ENCODE peak calls at places on chromosome 19, in eight cellular contexts. L is spleen, D is stomach, F is lower lobe of right lung, J is suprapubic skin, Y is IMR-90, C is foreskin fibroblast, S is BJ. W is an unnamed sample.

GRCh38 chr19:10577951-10578350 is 9.2 kb downstream of the AP1M2 start:
- DNase-seq in L (no peak), D (no peak), F (no peak), J (no peak), Y (no peak), C (no peak), S (no peak), W (no peak)

GRCh38 chr19:6223461-6224307 is 56.1 kb downstream of the MLLT1 start:
- DNase-seq in L (peak), D (peak), F (no peak), J (no peak), Y (no peak), C (no peak), S (no peak), W (no peak)

GRCh38 chr19:19541572-19541971 is 3.5 kb downstream of the CILP2 start:
- DNase-seq in L (no peak), D (no peak), F (no peak), J (no peak), Y (no peak), C (no peak), S (no peak), W (no peak)

GRCh38 chr19:14562660-14563589 is 8.9 kb downstream of the NDUFB7 start:
- DNase-seq in L (no peak), D (no peak), F (no peak), J (no peak), Y (no peak), C (no peak), S (no peak), W (no peak)

GRCh38 chr19:47511681-47512080 is 3.2 kb downstream of the NAPA start:
- DNase-seq in L (no peak), D (no peak), F (no peak), J (no peak), Y (peak), C (peak), S (no peak), W (peak)

GRCh38 chr19:10587839-10588150 is 683 bp upstream of the AP1M2 start:
- DNase-seq in L (no peak), D (no peak), F (no peak), J (no peak), Y (no peak), C (no peak), S (no peak), W (no peak)

GRCh38 chr19:14127929-14128509 is 8.4 kb downstream of the ASF1B start:
- DNase-seq in L (no peak), D (no peak), F (peak), J (no peak), Y (no peak), C (peak), S (no peak), W (no peak)

GRCh38 chr19:6062274-6062673 is 48.0 kb downstream of the RFX2 start:
- DNase-seq in L (no peak), D (peak), F (peak), J (peak), Y (no peak), C (no peak), S (no peak), W (peak)

GRCh38 chr19:45245334-45245787 is at the start of gene EXOC3L2:
- DNase-seq in L (no peak), D (no peak), F (no peak), J (no peak), Y (no peak), C (no peak), S (no peak), W (no peak)

GRCh38 chr19:39595950-39596349 is 6.4 kb upstream of the LGALS13 start:
- DNase-seq in L (no peak), D (no peak), F (no peak), J (no peak), Y (no peak), C (no peak), S (no peak), W (no peak)

GRCh38 chr19:11033763-11034162 is 55.5 kb upstream of the LDLR start:
- DNase-seq in L (no peak), D (no peak), F (no peak), J (no peak), Y (no peak), C (no peak), S (no peak), W (no peak)

GRCh38 chr19:4295972-4296771 is 6.0 kb downstream of the TMIGD2 start:
- DNase-seq in L (no peak), D (peak), F (no peak), J (no peak), Y (no peak), C (peak), S (no peak), W (no peak)

GRCh38 chr19:33794578-33795369 is 1.9 kb upstream of the KCTD15 start:
- DNase-seq in L (no peak), D (no peak), F (no peak), J (no peak), Y (no peak), C (peak), S (no peak), W (peak)

GRCh38 chr19:44401108-44401786 is at the start of gene ZNF285:
- DNase-seq in L (peak), D (peak), F (peak), J (peak), Y (peak), C (peak), S (peak), W (peak)

GRCh38 chr19:16649734-16650133 is 10.2 kb downstream of the SMIM7 start:
- DNase-seq in L (no peak), D (no peak), F (no peak), J (no peak), Y (no peak), C (no peak), S (no peak), W (no peak)

GRCh38 chr19:49492573-49493411 is 3.4 kb upstream of the RPS11 start:
- DNase-seq in L (no peak), D (no peak), F (no peak), J (no peak), Y (peak), C (peak), S (no peak), W (no peak)

GRCh38 chr19:14078406-14078805 is 5.8 kb downstream of the MISP3 start:
- DNase-seq in L (no peak), D (no peak), F (no peak), J (no peak), Y (peak), C (peak), S (no peak), W (no peak)

GRCh38 chr19:46088101-46088500 is 36.4 kb downstream of the IGFL3 start:
- DNase-seq in L (no peak), D (no peak), F (no peak), J (no peak), Y (no peak), C (no peak), S (no peak), W (no peak)

GRCh38 chr19:46571495-46571894 is 29.6 kb upstream of the CALM3 start:
- DNase-seq in L (no peak), D (no peak), F (no peak), J (no peak), Y (no peak), C (peak), S (no peak), W (no peak)

GRCh38 chr19:13015361-13016231 is 20.3 kb downstream of the NFIX start:
- DNase-seq in L (no peak), D (no peak), F (no peak), J (no peak), Y (peak), C (peak), S (no peak), W (no peak)

GRCh38 chr19:1074512-1075283 is 7.7 kb downstream of the ARHGAP45 start:
- DNase-seq in L (peak), D (peak), F (peak), J (peak), Y (no peak), C (no peak), S (no peak), W (no peak)

GRCh38 chr19:19514215-19514633 is 1.1 kb downstream of the TSSK6 start:
- DNase-seq in L (peak), D (no peak), F (no peak), J (peak), Y (no peak), C (peak), S (no peak), W (peak)

GRCh38 chr19:13022859-13023636 is 27.8 kb downstream of the NFIX start:
- DNase-seq in L (no peak), D (peak), F (peak), J (peak), Y (peak), C (peak), S (peak), W (peak)

GRCh38 chr19:13873776-13874515 is 3.0 kb upstream of the NANOS3 start:
- DNase-seq in L (no peak), D (no peak), F (no peak), J (no peak), Y (no peak), C (peak), S (no peak), W (no peak)

GRCh38 chr19:48487944-48488343 is 18.8 kb downstream of the CYTH2 start:
- DNase-seq in L (no peak), D (peak), F (no peak), J (no peak), Y (peak), C (peak), S (no peak), W (peak)

GRCh38 chr19:1618157-1619093 is 13.2 kb upstream of the UQCR11 start:
- DNase-seq in L (no peak), D (peak), F (no peak), J (no peak), Y (no peak), C (peak), S (no peak), W (peak)

DNA sequence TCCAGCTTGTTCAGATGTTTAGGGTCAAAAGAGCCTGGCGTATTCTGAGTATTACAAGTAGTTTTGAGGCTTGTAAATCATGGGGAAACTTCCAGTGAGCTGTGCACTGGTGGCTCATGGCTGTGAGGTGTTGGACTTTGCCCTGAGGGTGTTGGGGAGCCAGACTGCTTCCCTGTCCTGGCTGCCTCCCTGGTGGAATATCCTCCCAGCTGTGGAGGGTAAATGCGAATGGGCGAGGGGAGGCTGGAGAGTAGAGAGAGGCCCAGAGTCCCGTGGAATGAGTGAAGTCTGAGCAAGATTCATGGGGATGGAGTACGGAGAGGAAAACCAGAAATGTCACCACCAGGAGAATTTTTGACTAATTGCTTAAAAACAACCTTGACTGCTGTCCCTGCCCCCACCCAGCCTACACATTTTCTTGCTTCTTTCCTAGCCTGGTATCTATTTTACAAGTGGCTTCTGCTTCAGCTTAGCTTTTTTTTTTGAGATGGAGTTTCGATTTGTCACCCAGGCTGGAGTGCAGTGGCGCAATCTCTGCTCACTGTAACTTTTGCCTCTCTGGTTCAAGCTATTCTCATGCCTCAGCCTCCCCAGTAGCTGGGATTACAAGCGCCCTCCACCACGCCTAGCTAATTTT is 3.7 kb downstream of the SNRPA start:
- DNase-seq in L (no peak), D (peak), F (no peak), J (no peak), Y (peak), C (peak), S (no peak), W (no peak)
- H3K4me3 ChIP-seq in L (peak), D (peak), F (peak), J (no peak), Y (no peak), C (no peak), S (no peak), W (no peak)

DNA sequence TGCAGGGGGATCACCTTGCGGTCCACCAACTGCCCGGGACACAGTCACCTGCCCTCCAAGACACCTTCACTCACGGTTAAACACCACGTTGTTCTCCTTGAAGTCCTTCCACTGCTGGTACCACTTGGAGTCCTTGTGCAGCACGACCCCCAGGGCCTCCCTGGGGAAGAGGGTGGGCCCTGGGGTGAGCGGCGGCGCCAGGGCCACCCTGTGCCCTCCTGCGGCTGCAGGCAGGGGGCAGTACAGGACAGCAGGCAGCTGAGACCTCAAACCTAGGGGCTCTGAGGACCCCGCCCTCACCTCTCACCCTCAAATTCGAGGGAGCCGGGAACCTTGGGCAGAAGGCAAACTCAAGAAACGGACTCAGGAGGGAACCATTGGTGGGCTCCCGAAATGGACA is 7.5 kb upstream of the CTXN1 start:
- DNase-seq in L (no peak), D (no peak), F (no peak), J (no peak), Y (no peak), C (no peak), S (no peak), W (no peak)
- TF ChIP-seq CTCF in L (no peak), D (no peak), F (peak), J (no peak), Y (peak), C (peak), S (peak), W (peak)

GRCh38 chr19:18083929-18084684 is 2.6 kb downstream of the IL12RB1 start:
- DNase-seq in L (no peak), D (no peak), F (no peak), J (no peak), Y (no peak), C (no peak), S (no peak), W (no peak)

GRCh38 chr19:18090545-18091216 is 3.9 kb upstream of the IL12RB1 start:
- DNase-seq in L (peak), D (no peak), F (no peak), J (no peak), Y (peak), C (peak), S (no peak), W (peak)

GRCh38 chr19:18085702-18086457 is 854 bp downstream of the IL12RB1 start:
- DNase-seq in L (no peak), D (no peak), F (no peak), J (no peak), Y (no peak), C (peak), S (no peak), W (no peak)

GRCh38 chr19:18089726-18090125 is 3.0 kb upstream of the IL12RB1 start:
- DNase-seq in L (peak), D (no peak), F (no peak), J (no peak), Y (no peak), C (no peak), S (no peak), W (no peak)

DNA sequence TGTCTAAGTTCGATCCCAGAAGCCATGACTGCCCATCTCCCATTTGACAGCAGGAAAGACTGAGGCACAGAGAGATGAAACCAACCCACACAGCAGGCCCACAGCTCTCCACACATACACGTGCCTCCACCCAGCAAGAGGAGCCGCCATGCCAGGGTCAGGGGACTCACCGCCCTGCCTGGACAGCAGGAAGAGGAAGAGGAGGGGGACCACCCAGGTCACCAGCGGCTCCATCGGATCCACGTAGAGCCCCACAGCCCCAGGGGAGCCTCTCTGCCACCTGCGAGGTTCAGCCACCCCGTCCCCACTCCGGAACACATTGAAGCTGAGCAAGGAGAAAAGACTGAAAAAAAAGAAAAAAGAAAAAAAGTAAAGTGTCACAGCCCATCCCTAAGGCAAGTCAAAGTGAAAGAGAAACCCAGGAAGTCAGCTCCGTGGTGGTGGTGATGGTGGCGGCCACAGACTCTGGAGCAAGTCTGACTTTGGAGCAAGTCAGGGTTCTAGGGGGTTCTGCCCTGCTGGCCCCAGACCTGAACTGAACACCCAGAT is at the start of gene IL12RB1:
- DNase-seq in L (peak), D (peak), F (peak), J (no peak), Y (no peak), C (no peak), S (no peak), W (no peak)
- H3K4me3 ChIP-seq in L (peak), D (peak), F (peak), J (peak), Y (peak), C (no peak), S (no peak), W (no peak)

GRCh38 chr19:42942187-42942789 is 5.3 kb upstream of the PSG7 start:
- DNase-seq in L (no peak), D (no peak), F (no peak), J (no peak), Y (peak), C (peak), S (no peak), W (peak)
- TF ChIP-seq CTCF in L (no peak), D (no peak), F (no peak), J (peak), Y (peak), C (peak), S (peak), W (peak)

GRCh38 chr19:2952953-2953481 is 8.2 kb upstream of the ZNF77 start:
- DNase-seq in L (no peak), D (peak), F (peak), J (no peak), Y (no peak), C (no peak), S (no peak), W (no peak)
- H3K4me3 ChIP-seq in L (no peak), D (peak), F (peak), J (peak), Y (peak), C (no peak), S (no peak), W (no peak)